ENCODE peak calls at places on chromosomes 13 and 19, in eight cellular contexts. One of them, this sample, is unnamed.

GRCh38 chr19:46821512-46822359 is 28.9 kb downstream of the AP2S1 start:
- DNase-seq in posterior cingulate gyrus: no peak
- DNase-seq in mesendoderm: no peak
- DNase-seq in HTR-8/SVneo: no peak
- DNase-seq in NCI-H1694: no peak
- DNase-seq in amniotic stem cell: no peak
- DNase-seq in fibroblast of gingiva: no peak
- DNase-seq in esophagus squamous epithelium: no peak
- DNase-seq in this sample: no peak

GRCh38 chr19:33312065-33312464 is 9.7 kb upstream of the CEBPA start:
- DNase-seq in posterior cingulate gyrus: no peak
- DNase-seq in fibroblast of gingiva: no peak
- DNase-seq in amniotic stem cell: no peak
- DNase-seq in esophagus squamous epithelium: no peak
- DNase-seq in HTR-8/SVneo: no peak
- DNase-seq in NCI-H1694: no peak
- DNase-seq in mesendoderm: no peak
- DNase-seq in this sample: no peak

GRCh38 chr19:44554641-44555246 is 25.3 kb upstream of the CEACAM20 start:
- DNase-seq in amniotic stem cell: no peak
- DNase-seq in posterior cingulate gyrus: no peak
- DNase-seq in HTR-8/SVneo: no peak
- DNase-seq in fibroblast of gingiva: no peak
- DNase-seq in NCI-H1694: no peak
- DNase-seq in esophagus squamous epithelium: no peak
- DNase-seq in mesendoderm: no peak
- DNase-seq in this sample: no peak

GRCh38 chr13:106533940-106534843 is 1.3 kb downstream of the EFNB2 start:
- DNase-seq in mesendoderm: peak
- DNase-seq in HTR-8/SVneo: peak
- DNase-seq in fibroblast of gingiva: peak
- DNase-seq in posterior cingulate gyrus: peak
- DNase-seq in esophagus squamous epithelium: no peak
- DNase-seq in amniotic stem cell: peak
- DNase-seq in NCI-H1694: peak
- DNase-seq in this sample: peak

GRCh38 chr19:38285567-38285966 is 18.5 kb upstream of the C19orf33 start:
- DNase-seq in mesendoderm: no peak
- DNase-seq in posterior cingulate gyrus: no peak
- DNase-seq in NCI-H1694: no peak
- DNase-seq in HTR-8/SVneo: no peak
- DNase-seq in amniotic stem cell: no peak
- DNase-seq in esophagus squamous epithelium: no peak
- DNase-seq in fibroblast of gingiva: peak
- DNase-seq in this sample: no peak

GRCh38 chr13:86109107-86109506 is 309.9 kb upstream of the SLITRK6 start:
- DNase-seq in NCI-H1694: no peak
- DNase-seq in fibroblast of gingiva: no peak
- DNase-seq in amniotic stem cell: no peak
- DNase-seq in posterior cingulate gyrus: no peak
- DNase-seq in mesendoderm: no peak
- DNase-seq in esophagus squamous epithelium: no peak
- DNase-seq in HTR-8/SVneo: no peak
- DNase-seq in this sample: no peak

GRCh38 chr19:54339646-54340358 is 840 bp upstream of the LILRA4 start:
- DNase-seq in NCI-H1694: no peak
- DNase-seq in esophagus squamous epithelium: no peak
- DNase-seq in amniotic stem cell: no peak
- DNase-seq in posterior cingulate gyrus: no peak
- DNase-seq in fibroblast of gingiva: no peak
- DNase-seq in mesendoderm: no peak
- DNase-seq in HTR-8/SVneo: no peak
- DNase-seq in this sample: no peak

GRCh38 chr19:42053037-42053935 is 16.7 kb downstream of the GRIK5 start:
- DNase-seq in amniotic stem cell: no peak
- DNase-seq in posterior cingulate gyrus: no peak
- DNase-seq in HTR-8/SVneo: no peak
- DNase-seq in esophagus squamous epithelium: no peak
- DNase-seq in NCI-H1694: no peak
- DNase-seq in mesendoderm: no peak
- DNase-seq in fibroblast of gingiva: no peak
- DNase-seq in this sample: no peak

GRCh38 chr13:51882570-51883225 is 20.9 kb downstream of the CCDC70 start:
- DNase-seq in HTR-8/SVneo: no peak
- DNase-seq in fibroblast of gingiva: no peak
- DNase-seq in amniotic stem cell: no peak
- DNase-seq in esophagus squamous epithelium: no peak
- DNase-seq in NCI-H1694: no peak
- DNase-seq in mesendoderm: no peak
- DNase-seq in posterior cingulate gyrus: no peak
- DNase-seq in this sample: no peak

GRCh38 chr13:73767747-73768315 is 366.4 kb downstream of the KLF12 start:
- DNase-seq in NCI-H1694: no peak
- DNase-seq in mesendoderm: peak
- DNase-seq in posterior cingulate gyrus: no peak
- DNase-seq in fibroblast of gingiva: no peak
- DNase-seq in HTR-8/SVneo: no peak
- DNase-seq in esophagus squamous epithelium: no peak
- DNase-seq in amniotic stem cell: no peak
- DNase-seq in this sample: no peak

GRCh38 chr13:95643814-95644598 is 500 bp downstream of the DZIP1 start:
- DNase-seq in esophagus squamous epithelium: no peak
- DNase-seq in mesendoderm: peak
- DNase-seq in posterior cingulate gyrus: peak
- DNase-seq in HTR-8/SVneo: peak
- DNase-seq in fibroblast of gingiva: peak
- DNase-seq in NCI-H1694: peak
- DNase-seq in amniotic stem cell: no peak
- DNase-seq in this sample: no peak

GRCh38 chr19:14764401-14764800 is 14.0 kb downstream of the ADGRE2 start:
- DNase-seq in fibroblast of gingiva: no peak
- DNase-seq in amniotic stem cell: no peak
- DNase-seq in mesendoderm: no peak
- DNase-seq in esophagus squamous epithelium: no peak
- DNase-seq in HTR-8/SVneo: no peak
- DNase-seq in posterior cingulate gyrus: no peak
- DNase-seq in NCI-H1694: no peak
- DNase-seq in this sample: no peak

GRCh38 chr13:36131215-36131930 is at the start of gene DCLK1:
- DNase-seq in mesendoderm: peak
- DNase-seq in HTR-8/SVneo: peak
- DNase-seq in amniotic stem cell: no peak
- DNase-seq in NCI-H1694: no peak
- DNase-seq in fibroblast of gingiva: peak
- DNase-seq in posterior cingulate gyrus: peak
- DNase-seq in esophagus squamous epithelium: no peak
- DNase-seq in this sample: peak

GRCh38 chr19:1850809-1851544 is 2.7 kb upstream of the REXO1 start:
- DNase-seq in fibroblast of gingiva: no peak
- DNase-seq in amniotic stem cell: no peak
- DNase-seq in HTR-8/SVneo: no peak
- DNase-seq in posterior cingulate gyrus: no peak
- DNase-seq in NCI-H1694: no peak
- DNase-seq in mesendoderm: peak
- DNase-seq in esophagus squamous epithelium: no peak
- DNase-seq in this sample: no peak

GRCh38 chr19:5592531-5592930 is 24.8 kb upstream of the TINCR start:
- DNase-seq in HTR-8/SVneo: no peak
- DNase-seq in amniotic stem cell: no peak
- DNase-seq in NCI-H1694: no peak
- DNase-seq in posterior cingulate gyrus: no peak
- DNase-seq in esophagus squamous epithelium: no peak
- DNase-seq in fibroblast of gingiva: no peak
- DNase-seq in mesendoderm: no peak
- DNase-seq in this sample: no peak

GRCh38 chr13:47897411-47898050 is 103.5 kb downstream of the SUCLA2 start:
- DNase-seq in fibroblast of gingiva: no peak
- DNase-seq in esophagus squamous epithelium: no peak
- DNase-seq in NCI-H1694: no peak
- DNase-seq in HTR-8/SVneo: no peak
- DNase-seq in posterior cingulate gyrus: peak
- DNase-seq in amniotic stem cell: no peak
- DNase-seq in mesendoderm: peak
- DNase-seq in this sample: no peak

GRCh38 chr13:73776137-73776785 is 357.9 kb downstream of the KLF12 start:
- DNase-seq in amniotic stem cell: no peak
- DNase-seq in NCI-H1694: no peak
- DNase-seq in esophagus squamous epithelium: no peak
- DNase-seq in mesendoderm: no peak
- DNase-seq in fibroblast of gingiva: peak
- DNase-seq in HTR-8/SVneo: no peak
- DNase-seq in posterior cingulate gyrus: no peak
- DNase-seq in this sample: no peak

GRCh38 chr13:41823486-41823885 is 137.4 kb downstream of the VWA8 start:
- DNase-seq in esophagus squamous epithelium: no peak
- DNase-seq in fibroblast of gingiva: no peak
- DNase-seq in HTR-8/SVneo: no peak
- DNase-seq in mesendoderm: no peak
- DNase-seq in posterior cingulate gyrus: no peak
- DNase-seq in amniotic stem cell: no peak
- DNase-seq in NCI-H1694: no peak
- DNase-seq in this sample: no peak

GRCh38 chr19:1129535-1129934 is 25.7 kb downstream of the GPX4 start:
- DNase-seq in NCI-H1694: no peak
- DNase-seq in esophagus squamous epithelium: no peak
- DNase-seq in HTR-8/SVneo: no peak
- DNase-seq in amniotic stem cell: no peak
- DNase-seq in mesendoderm: no peak
- DNase-seq in posterior cingulate gyrus: no peak
- DNase-seq in fibroblast of gingiva: no peak
- DNase-seq in this sample: no peak

GRCh38 chr13:25397763-25398162 is 26.0 kb downstream of the ATP8A2 start:
- DNase-seq in esophagus squamous epithelium: no peak
- DNase-seq in mesendoderm: peak
- DNase-seq in HTR-8/SVneo: no peak
- DNase-seq in NCI-H1694: no peak
- DNase-seq in fibroblast of gingiva: no peak
- DNase-seq in posterior cingulate gyrus: no peak
- DNase-seq in amniotic stem cell: no peak
- DNase-seq in this sample: no peak

GRCh38 chr13:34779171-34779570 is 162.9 kb upstream of the NBEA start:
- DNase-seq in mesendoderm: peak
- DNase-seq in NCI-H1694: no peak
- DNase-seq in fibroblast of gingiva: no peak
- DNase-seq in HTR-8/SVneo: no peak
- DNase-seq in amniotic stem cell: no peak
- DNase-seq in esophagus squamous epithelium: no peak
- DNase-seq in posterior cingulate gyrus: no peak
- DNase-seq in this sample: no peak

GRCh38 chr19:20453424-20453938 is 112.1 kb downstream of the ZNF737 start:
- DNase-seq in amniotic stem cell: no peak
- DNase-seq in esophagus squamous epithelium: no peak
- DNase-seq in mesendoderm: no peak
- DNase-seq in NCI-H1694: no peak
- DNase-seq in posterior cingulate gyrus: no peak
- DNase-seq in HTR-8/SVneo: no peak
- DNase-seq in fibroblast of gingiva: no peak
- DNase-seq in this sample: no peak

GRCh38 chr19:5809469-5809868 is 4.6 kb downstream of the NRTN start:
- DNase-seq in posterior cingulate gyrus: no peak
- DNase-seq in esophagus squamous epithelium: no peak
- DNase-seq in mesendoderm: no peak
- DNase-seq in NCI-H1694: no peak
- DNase-seq in fibroblast of gingiva: no peak
- DNase-seq in HTR-8/SVneo: no peak
- DNase-seq in amniotic stem cell: no peak
- DNase-seq in this sample: no peak

GRCh38 chr13:89695343-89696257 is 1651.9 kb upstream of the MIR17HG start:
- DNase-seq in fibroblast of gingiva: peak
- DNase-seq in esophagus squamous epithelium: no peak
- DNase-seq in NCI-H1694: peak
- DNase-seq in mesendoderm: peak
- DNase-seq in amniotic stem cell: no peak
- DNase-seq in posterior cingulate gyrus: no peak
- DNase-seq in HTR-8/SVneo: peak
- DNase-seq in this sample: no peak

GRCh38 chr19:16368385-16369305 is 44.0 kb downstream of the KLF2 start:
- DNase-seq in esophagus squamous epithelium: no peak
- DNase-seq in mesendoderm: no peak
- DNase-seq in amniotic stem cell: no peak
- DNase-seq in fibroblast of gingiva: no peak
- DNase-seq in posterior cingulate gyrus: peak
- DNase-seq in HTR-8/SVneo: no peak
- DNase-seq in NCI-H1694: no peak
- DNase-seq in this sample: no peak

GRCh38 chr19:49387936-49388372 is at the start of gene KASH5:
- DNase-seq in fibroblast of gingiva: peak
- DNase-seq in esophagus squamous epithelium: peak
- DNase-seq in HTR-8/SVneo: no peak
- DNase-seq in mesendoderm: no peak
- DNase-seq in amniotic stem cell: no peak
- DNase-seq in posterior cingulate gyrus: peak
- DNase-seq in NCI-H1694: no peak
- DNase-seq in this sample: peak

GRCh38 chr13:48892311-48892710 is 83.4 kb upstream of the FNDC3A start:
- DNase-seq in HTR-8/SVneo: peak
- DNase-seq in fibroblast of gingiva: peak
- DNase-seq in amniotic stem cell: peak
- DNase-seq in NCI-H1694: no peak
- DNase-seq in esophagus squamous epithelium: no peak
- DNase-seq in mesendoderm: no peak
- DNase-seq in posterior cingulate gyrus: no peak
- DNase-seq in this sample: no peak

GRCh38 chr13:84896128-84896527 is 903.1 kb downstream of the SLITRK6 start:
- DNase-seq in posterior cingulate gyrus: no peak
- DNase-seq in HTR-8/SVneo: peak
- DNase-seq in mesendoderm: peak
- DNase-seq in amniotic stem cell: peak
- DNase-seq in NCI-H1694: peak
- DNase-seq in fibroblast of gingiva: peak
- DNase-seq in esophagus squamous epithelium: no peak
- DNase-seq in this sample: no peak

GRCh38 chr13:108176685-108177274 is 38.6 kb downstream of the LIG4 start:
- DNase-seq in HTR-8/SVneo: no peak
- DNase-seq in posterior cingulate gyrus: no peak
- DNase-seq in esophagus squamous epithelium: no peak
- DNase-seq in NCI-H1694: peak
- DNase-seq in fibroblast of gingiva: no peak
- DNase-seq in mesendoderm: peak
- DNase-seq in amniotic stem cell: no peak
- DNase-seq in this sample: no peak

GRCh38 chr13:60583911-60584753 is 187.1 kb downstream of the TDRD3 start:
- DNase-seq in fibroblast of gingiva: peak
- DNase-seq in NCI-H1694: no peak
- DNase-seq in amniotic stem cell: no peak
- DNase-seq in esophagus squamous epithelium: no peak
- DNase-seq in mesendoderm: peak
- DNase-seq in HTR-8/SVneo: no peak
- DNase-seq in posterior cingulate gyrus: no peak
- DNase-seq in this sample: no peak

GRCh38 chr19:39038098-39038497 is 5.7 kb upstream of the FBXO27 start:
- DNase-seq in NCI-H1694: no peak
- DNase-seq in amniotic stem cell: no peak
- DNase-seq in mesendoderm: peak
- DNase-seq in HTR-8/SVneo: peak
- DNase-seq in esophagus squamous epithelium: no peak
- DNase-seq in fibroblast of gingiva: peak
- DNase-seq in posterior cingulate gyrus: no peak
- DNase-seq in this sample: peak

GRCh38 chr13:28753946-28754345 is 35.2 kb upstream of the SLC46A3 start:
- DNase-seq in fibroblast of gingiva: no peak
- DNase-seq in NCI-H1694: no peak
- DNase-seq in amniotic stem cell: no peak
- DNase-seq in posterior cingulate gyrus: no peak
- DNase-seq in mesendoderm: peak
- DNase-seq in HTR-8/SVneo: no peak
- DNase-seq in esophagus squamous epithelium: no peak
- DNase-seq in this sample: no peak

GRCh38 chr13:73913043-73913740 is 221.0 kb downstream of the KLF12 start:
- DNase-seq in NCI-H1694: no peak
- DNase-seq in amniotic stem cell: no peak
- DNase-seq in posterior cingulate gyrus: no peak
- DNase-seq in esophagus squamous epithelium: no peak
- DNase-seq in mesendoderm: peak
- DNase-seq in fibroblast of gingiva: peak
- DNase-seq in HTR-8/SVneo: no peak
- DNase-seq in this sample: no peak

GRCh38 chr19:40256511-40256910 is 28.6 kb downstream of the AKT2 start:
- DNase-seq in HTR-8/SVneo: no peak
- DNase-seq in mesendoderm: no peak
- DNase-seq in amniotic stem cell: no peak
- DNase-seq in esophagus squamous epithelium: no peak
- DNase-seq in fibroblast of gingiva: no peak
- DNase-seq in NCI-H1694: no peak
- DNase-seq in posterior cingulate gyrus: no peak
- DNase-seq in this sample: no peak